ENCODE peak calls at places on chromosomes 11 and 22, in five cellular contexts. One of them, this sample, is unnamed.

GRCh38 chr11:20162824-20163777 is 2.8 kb upstream of the DBX1 start:
- DNase-seq in H1: peak; percentile 79
- DNase-seq in neuronal stem cell: peak; percentile 73
- DNase-seq in mesendoderm: peak; percentile 78
- DNase-seq in IMR-90: peak; percentile 18
- DNase-seq in this sample: peak; percentile 66

GRCh38 chr11:58629857-58630256 is 7.4 kb downstream of the CNTF start:
- DNase-seq in mesendoderm: peak; percentile 76
- DNase-seq in neuronal stem cell: no peak
- DNase-seq in H1: no peak
- DNase-seq in IMR-90: peak; percentile 71
- DNase-seq in this sample: peak; percentile 39

GRCh38 chr11:14645247-14645912 is 1.8 kb downstream of the PDE3B start:
- DNase-seq in neuronal stem cell: no peak
- DNase-seq in H1: no peak
- DNase-seq in IMR-90: peak; percentile 31
- DNase-seq in mesendoderm: no peak
- DNase-seq in this sample: no peak

GRCh38 chr11:21511835-21512440 is 680.9 kb upstream of the ANO5 start:
- DNase-seq in H1: peak; percentile 90
- DNase-seq in mesendoderm: peak; percentile 87
- DNase-seq in neuronal stem cell: peak; percentile 66
- DNase-seq in IMR-90: no peak
- DNase-seq in this sample: peak; percentile 84

GRCh38 chr11:63445720-63446119 is 45.2 kb downstream of the PLAAT5 start:
- DNase-seq in IMR-90: peak; percentile 42
- DNase-seq in H1: no peak
- DNase-seq in mesendoderm: no peak
- DNase-seq in neuronal stem cell: no peak
- DNase-seq in this sample: no peak

GRCh38 chr11:61967924-61968757 is 707 bp upstream of the FTH1 start:
- DNase-seq in mesendoderm: peak; percentile 52
- DNase-seq in IMR-90: no peak
- DNase-seq in neuronal stem cell: no peak
- DNase-seq in H1: no peak
- DNase-seq in this sample: no peak

GRCh38 chr22:31870890-31871289 is 73.4 kb upstream of the YWHAH start:
- DNase-seq in neuronal stem cell: no peak
- DNase-seq in mesendoderm: no peak
- DNase-seq in IMR-90: peak; percentile 83
- DNase-seq in H1: no peak
- DNase-seq in this sample: no peak

GRCh38 chr11:57900315-57900714 is 123.4 kb upstream of the OR9Q1 start:
- DNase-seq in mesendoderm: peak; percentile 58
- DNase-seq in IMR-90: no peak
- DNase-seq in H1: no peak
- DNase-seq in neuronal stem cell: no peak
- DNase-seq in this sample: no peak

GRCh38 chr11:124670732-124671131 is 2.8 kb downstream of the SIAE start:
- DNase-seq in IMR-90: peak; percentile 9
- DNase-seq in mesendoderm: no peak
- DNase-seq in neuronal stem cell: no peak
- DNase-seq in H1: no peak
- DNase-seq in this sample: no peak

GRCh38 chr11:134513585-134514120 is 101.6 kb upstream of the B3GAT1 start:
- DNase-seq in H1: no peak
- DNase-seq in IMR-90: no peak
- DNase-seq in mesendoderm: no peak
- DNase-seq in neuronal stem cell: no peak
- DNase-seq in this sample: no peak

GRCh38 chr11:121482231-121483129 is 29.7 kb upstream of the SORL1-AS1 start:
- DNase-seq in mesendoderm: peak; percentile 75
- DNase-seq in IMR-90: no peak
- DNase-seq in neuronal stem cell: no peak
- DNase-seq in H1: no peak
- DNase-seq in this sample: no peak

GRCh38 chr22:18031670-18032454 is 7.5 kb upstream of the MICAL3 start:
- DNase-seq in neuronal stem cell: no peak
- DNase-seq in H1: no peak
- DNase-seq in IMR-90: peak; percentile 97
- DNase-seq in mesendoderm: peak; percentile 48
- DNase-seq in this sample: no peak

GRCh38 chr11:35029979-35030378 is 109.0 kb upstream of the CD44 start:
- DNase-seq in mesendoderm: peak; percentile 66
- DNase-seq in H1: no peak
- DNase-seq in IMR-90: peak; percentile 84
- DNase-seq in neuronal stem cell: no peak
- DNase-seq in this sample: no peak

GRCh38 chr11:61042537-61042936 is 59.8 kb upstream of the CD5 start:
- DNase-seq in neuronal stem cell: no peak
- DNase-seq in mesendoderm: no peak
- DNase-seq in H1: no peak
- DNase-seq in IMR-90: no peak
- DNase-seq in this sample: no peak

GRCh38 chr22:42179616-42180015 is 49.0 kb upstream of the CYP2D6 start:
- DNase-seq in H1: no peak
- DNase-seq in mesendoderm: no peak
- DNase-seq in IMR-90: peak; percentile 88
- DNase-seq in neuronal stem cell: no peak
- DNase-seq in this sample: no peak

GRCh38 chr11:27367881-27368280 is 4.9 kb upstream of the CCDC34 start:
- DNase-seq in H1: no peak
- DNase-seq in neuronal stem cell: no peak
- DNase-seq in IMR-90: no peak
- DNase-seq in mesendoderm: no peak
- DNase-seq in this sample: no peak

GRCh38 chr22:28874816-28875320 is 8.5 kb upstream of the ZNRF3 start:
- DNase-seq in neuronal stem cell: no peak
- DNase-seq in IMR-90: no peak
- DNase-seq in mesendoderm: no peak
- DNase-seq in H1: no peak
- DNase-seq in this sample: no peak

GRCh38 chr11:119207300-119207570 is 1.1 kb downstream of the CBL start:
- DNase-seq in mesendoderm: no peak
- DNase-seq in H1: no peak
- DNase-seq in IMR-90: no peak
- DNase-seq in neuronal stem cell: no peak
- DNase-seq in this sample: no peak

GRCh38 chr11:69510471-69511357 is 29.3 kb downstream of the LINC01488 start:
- DNase-seq in mesendoderm: no peak
- DNase-seq in neuronal stem cell: no peak
- DNase-seq in IMR-90: peak; percentile 72
- DNase-seq in H1: no peak
- DNase-seq in this sample: no peak

GRCh38 chr11:94731921-94732601 is 36.1 kb upstream of the AMOTL1 start:
- DNase-seq in H1: no peak
- DNase-seq in neuronal stem cell: no peak
- DNase-seq in mesendoderm: peak; percentile 86
- DNase-seq in IMR-90: peak; percentile 91
- DNase-seq in this sample: no peak

GRCh38 chr22:32723632-32724031 is 77.9 kb upstream of the TIMP3 start:
- DNase-seq in mesendoderm: no peak
- DNase-seq in IMR-90: peak; percentile 96
- DNase-seq in H1: no peak
- DNase-seq in neuronal stem cell: no peak
- DNase-seq in this sample: no peak

GRCh38 chr22:45998638-45999378 is 21.8 kb upstream of the WNT7B start:
- DNase-seq in neuronal stem cell: no peak
- DNase-seq in IMR-90: no peak
- DNase-seq in mesendoderm: no peak
- DNase-seq in H1: no peak
- DNase-seq in this sample: no peak
- H2AK5ac ChIP-seq in neuronal stem cell: peak overlapping the region; percentile 25
- H2AK5ac ChIP-seq in IMR-90: peak overlapping the region; percentile 92
- H2AK5ac ChIP-seq in mesendoderm: no peak overlapping the region
- H2AK5ac ChIP-seq in H1: no peak overlapping the region
- H2AK5ac ChIP-seq in this sample: no peak overlapping the region

GRCh38 chr11:12803086-12803826 is 129.0 kb downstream of the TEAD1 start:
- DNase-seq in neuronal stem cell: peak; percentile 41
- DNase-seq in IMR-90: peak; percentile 81
- DNase-seq in mesendoderm: peak; percentile 70
- DNase-seq in H1: no peak
- DNase-seq in this sample: no peak
- H3K4me1 ChIP-seq in neuronal stem cell: peaks cover 49% of the 10 kb centered on the region
- H3K4me1 ChIP-seq in IMR-90: peaks cover 39% of the 10 kb centered on the region
- H3K4me1 ChIP-seq in mesendoderm: peaks cover 39% of the 10 kb centered on the region
- H3K4me1 ChIP-seq in H1: peaks cover 32% of the 10 kb centered on the region
- H3K4me1 ChIP-seq in this sample: peaks cover 38% of the 10 kb centered on the region

GRCh38 chr11:118176400-118177134 is at the start of gene SCN2B:
- DNase-seq in neuronal stem cell: no peak
- DNase-seq in H1: no peak
- DNase-seq in IMR-90: peak; percentile 7
- DNase-seq in mesendoderm: peak; percentile 53
- DNase-seq in this sample: no peak
- H2AK5ac ChIP-seq in neuronal stem cell: no peak within 1 kb of the TSS
- H2AK5ac ChIP-seq in H1: peak within 1 kb of the TSS; percentile 65
- H2AK5ac ChIP-seq in IMR-90: no peak within 1 kb of the TSS
- H2AK5ac ChIP-seq in mesendoderm: no peak within 1 kb of the TSS
- H2AK5ac ChIP-seq in this sample: no peak within 1 kb of the TSS

GRCh38 chr11:11459578-11459977 is 106.5 kb upstream of the CSNK2A3 start:
- DNase-seq in IMR-90: no peak
- DNase-seq in H1: no peak
- DNase-seq in neuronal stem cell: no peak
- DNase-seq in mesendoderm: no peak
- DNase-seq in this sample: no peak

GRCh38 chr11:11464555-11464954 is 111.5 kb upstream of the CSNK2A3 start:
- DNase-seq in mesendoderm: no peak
- DNase-seq in H1: no peak
- DNase-seq in neuronal stem cell: no peak
- DNase-seq in IMR-90: peak; percentile 34
- DNase-seq in this sample: no peak

GRCh38 chr11:11465280-11465679 is 112.2 kb upstream of the CSNK2A3 start:
- DNase-seq in mesendoderm: no peak
- DNase-seq in H1: no peak
- DNase-seq in IMR-90: no peak
- DNase-seq in neuronal stem cell: no peak
- DNase-seq in this sample: no peak

GRCh38 chr11:11461473-11461872 is 108.4 kb upstream of the CSNK2A3 start:
- DNase-seq in H1: no peak
- DNase-seq in IMR-90: no peak
- DNase-seq in neuronal stem cell: no peak
- DNase-seq in mesendoderm: no peak
- DNase-seq in this sample: no peak

GRCh38 chr11:11463397-11463796 is 110.3 kb upstream of the CSNK2A3 start:
- DNase-seq in H1: no peak
- DNase-seq in IMR-90: no peak
- DNase-seq in mesendoderm: no peak
- DNase-seq in neuronal stem cell: no peak
- DNase-seq in this sample: no peak
- H3K4me1 ChIP-seq in H1: peaks cover 2% of the 10 kb centered on the region
- H3K4me1 ChIP-seq in IMR-90: peaks cover 4% of the 10 kb centered on the region
- H3K4me1 ChIP-seq in mesendoderm: no peaks in the 10 kb centered on the region
- H3K4me1 ChIP-seq in neuronal stem cell: peaks cover 1% of the 10 kb centered on the region
- H3K4me1 ChIP-seq in this sample: no peaks in the 10 kb centered on the region